ENCODE peak calls at places on chromosomes 1 and 21, in five cellular contexts. N is GM20000, J is H9, Z is choroid plexus epithelial cell, S is T47D. P is an unnamed sample.

GRCh38 chr1:11488201-11488770 is 9.3 kb downstream of the DISP3 start:
- DNase-seq in S (no peak), N (no peak), J (no peak), Z (no peak), P (no peak)

GRCh38 chr21:33894736-33895288 is 20.8 kb downstream of the ATP5PO start:
- DNase-seq in Z (peak), J (peak), S (peak), N (peak), P (peak)

GRCh38 chr1:40384413-40384762 is 10.9 kb downstream of the SMAP2 start:
- DNase-seq in N (no peak), S (no peak), J (no peak), Z (no peak), P (no peak)

GRCh38 chr1:172293379-172293778 is 127.1 kb upstream of the C1orf105 start:
- DNase-seq in Z (peak), J (no peak), S (no peak), N (no peak), P (no peak)

GRCh38 chr1:171484760-171485374 is 463 bp upstream of the PRRC2C start:
- DNase-seq in Z (no peak), S (no peak), J (no peak), N (peak), P (no peak)

GRCh38 chr1:13593511-13594131 is 10.0 kb downstream of the PDPN start:
- DNase-seq in J (peak), N (no peak), Z (peak), S (no peak), P (no peak)

GRCh38 chr1:192635939-192636338 is at the start of gene RGS13:
- DNase-seq in N (no peak), S (no peak), J (no peak), Z (no peak), P (no peak)

GRCh38 chr1:149848811-149849210 is 50.6 kb upstream of the BOLA1 start:
- DNase-seq in N (no peak), S (no peak), J (no peak), Z (no peak), P (no peak)

GRCh38 chr1:31306278-31306677 is 9.4 kb downstream of the ZCCHC17 start:
- DNase-seq in N (no peak), Z (peak), J (no peak), S (no peak), P (no peak)

GRCh38 chr21:37237764-37238163 is 29.4 kb downstream of the VPS26C start:
- DNase-seq in S (no peak), J (no peak), N (no peak), Z (no peak), P (no peak)

GRCh38 chr1:17177654-17178053 is 27.3 kb upstream of the PADI1 start:
- DNase-seq in Z (no peak), N (no peak), S (no peak), J (no peak), P (no peak)

GRCh38 chr1:8197493-8198282 is 120.2 kb upstream of the SLC45A1 start:
- DNase-seq in Z (peak), S (no peak), N (no peak), J (no peak), P (no peak)

P was measured in cardiac septum.